ENCODE peak calls at places on chromosomes 12 and 14, in four cellular contexts. One of them, this sample, is unnamed.

GRCh38 chr12:107681836-107682820 is 3.5 kb upstream of the PWP1 start:
- DNase-seq in sigmoid colon: no peak
- DNase-seq in GM12878: no peak
- DNase-seq in GM12891: no peak
- DNase-seq in this sample: no peak

GRCh38 chr14:34090451-34090850 is 139.6 kb upstream of the EGLN3 start:
- DNase-seq in sigmoid colon: no peak
- DNase-seq in GM12891: no peak
- DNase-seq in GM12878: no peak
- DNase-seq in this sample: no peak

GRCh38 chr14:69358233-69358963 is 39.7 kb downstream of the ERH start:
- DNase-seq in GM12878: no peak
- DNase-seq in GM12891: no peak
- DNase-seq in sigmoid colon: peak; percentile 46
- DNase-seq in this sample: no peak

GRCh38 chr12:52380271-52380694 is 5.2 kb downstream of the KRT84 start:
- DNase-seq in GM12891: no peak
- DNase-seq in GM12878: no peak
- DNase-seq in sigmoid colon: no peak
- DNase-seq in this sample: peak; percentile 20

GRCh38 chr14:65415613-65416012 is 3.1 kb downstream of the FUT8 start:
- DNase-seq in GM12878: no peak
- DNase-seq in GM12891: no peak
- DNase-seq in sigmoid colon: no peak
- DNase-seq in this sample: no peak

GRCh38 chr12:47825239-47825639 is 5.5 kb upstream of the HDAC7 start:
- DNase-seq in GM12878: no peak
- DNase-seq in GM12891: no peak
- DNase-seq in sigmoid colon: peak; percentile 86
- DNase-seq in this sample: no peak

GRCh38 chr12:97404549-97404948 is 58.1 kb upstream of the RMST start:
- DNase-seq in GM12891: peak; percentile 24
- DNase-seq in sigmoid colon: no peak
- DNase-seq in GM12878: peak; percentile 23
- DNase-seq in this sample: peak; percentile 44

GRCh38 chr14:102111101-102111500 is 24.3 kb upstream of the HSP90AA1 start:
- DNase-seq in GM12878: no peak
- DNase-seq in sigmoid colon: peak; percentile 34
- DNase-seq in GM12891: no peak
- DNase-seq in this sample: no peak

GRCh38 chr14:21048638-21049037 is 6.5 kb downstream of the RNASE7 start:
- DNase-seq in GM12891: no peak
- DNase-seq in GM12878: no peak
- DNase-seq in sigmoid colon: no peak
- DNase-seq in this sample: no peak

GRCh38 chr14:28673056-28673455 is 93.5 kb upstream of the FOXG1 start:
- DNase-seq in GM12878: no peak
- DNase-seq in sigmoid colon: no peak
- DNase-seq in GM12891: no peak
- DNase-seq in this sample: no peak

GRCh38 chr12:119699199-119699765 is 31.3 kb downstream of the PRKAB1 start:
- DNase-seq in sigmoid colon: no peak
- DNase-seq in GM12891: no peak
- DNase-seq in GM12878: no peak
- DNase-seq in this sample: no peak

DNA sequence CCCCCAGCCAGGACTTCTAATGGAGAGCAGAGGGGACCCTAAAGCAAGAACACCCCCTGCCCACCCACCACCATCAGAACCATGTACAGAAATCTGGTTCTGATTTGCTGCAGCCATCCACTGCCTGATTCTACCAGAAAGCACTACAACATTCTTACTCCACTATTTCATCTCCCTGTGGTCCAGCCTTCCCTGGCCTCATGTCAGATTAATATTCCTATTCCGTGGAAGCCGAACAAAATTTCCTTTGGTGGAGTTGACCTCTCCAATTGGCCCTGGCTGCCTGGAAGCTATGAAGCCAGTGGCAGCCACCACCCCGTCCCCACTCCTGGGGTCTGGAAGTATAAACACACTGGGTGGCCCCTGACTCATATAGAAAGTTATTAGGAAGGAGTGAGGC is 60.2 kb downstream of the ANO2 start:
- DNase-seq in GM12878: no peak
- DNase-seq in GM12891: no peak
- DNase-seq in sigmoid colon: no peak
- DNase-seq in this sample: no peak
- TF ChIP-seq POLR2AphosphoS5 in GM12878: no peak
- TF ChIP-seq POLR2AphosphoS5 in GM12891: no peak
- TF ChIP-seq POLR2AphosphoS5 in sigmoid colon: no peak
- TF ChIP-seq POLR2AphosphoS5 in this sample: no peak

GRCh38 chr14:67269338-67270060 is 28.3 kb downstream of the PALS1 start:
- DNase-seq in GM12878: no peak
- DNase-seq in GM12891: no peak
- DNase-seq in sigmoid colon: no peak
- DNase-seq in this sample: peak; percentile 30
- TF ChIP-seq POLR2AphosphoS5 in GM12878: no peak
- TF ChIP-seq POLR2AphosphoS5 in GM12891: no peak
- TF ChIP-seq POLR2AphosphoS5 in sigmoid colon: peak; percentile 62
- TF ChIP-seq POLR2AphosphoS5 in this sample: no peak

GRCh38 chr12:1992732-1993131 is 11.5 kb downstream of the DCP1B start:
- DNase-seq in GM12891: no peak
- DNase-seq in GM12878: no peak
- DNase-seq in sigmoid colon: no peak
- DNase-seq in this sample: no peak
- TF ChIP-seq POLR2AphosphoS5 in GM12891: no peak
- TF ChIP-seq POLR2AphosphoS5 in GM12878: no peak
- TF ChIP-seq POLR2AphosphoS5 in sigmoid colon: no peak
- TF ChIP-seq POLR2AphosphoS5 in this sample: no peak

DNA sequence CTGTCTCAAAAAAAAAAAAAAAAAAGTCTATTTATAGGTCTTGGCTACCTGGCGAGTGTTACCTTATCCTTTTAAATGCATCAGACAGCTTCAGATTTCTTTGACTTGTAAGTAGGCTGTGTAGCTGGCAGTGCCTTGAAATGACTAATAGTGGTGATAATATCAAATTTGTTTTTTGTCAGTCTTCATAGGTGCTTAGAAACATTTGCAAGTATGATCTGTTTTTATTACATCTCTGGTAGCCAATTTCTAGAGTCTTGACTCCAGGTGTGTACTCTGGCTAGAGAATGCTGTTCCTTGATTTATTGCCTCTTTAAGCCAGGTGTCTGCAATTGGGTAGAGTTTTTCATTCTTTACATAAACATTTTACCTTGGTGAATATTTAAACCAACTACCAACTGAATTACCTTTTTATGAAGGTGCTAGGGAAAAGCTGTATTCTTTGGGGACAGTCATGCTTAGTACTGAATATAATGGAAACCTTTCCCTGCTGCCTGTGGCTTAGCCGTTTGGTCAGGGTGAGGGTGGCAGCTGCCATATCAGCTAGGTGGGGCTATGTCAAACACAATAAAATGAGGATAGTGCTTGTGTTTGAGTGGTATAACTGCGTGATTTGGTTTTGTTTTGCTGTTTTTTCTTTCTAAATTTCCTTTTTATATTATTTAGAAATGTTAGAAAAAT is 32.7 kb downstream of the MLXIP start:
- DNase-seq in GM12878: no peak
- DNase-seq in sigmoid colon: no peak
- DNase-seq in GM12891: no peak
- DNase-seq in this sample: no peak
- TF ChIP-seq POLR2AphosphoS5 in GM12878: no peak
- TF ChIP-seq POLR2AphosphoS5 in sigmoid colon: no peak
- TF ChIP-seq POLR2AphosphoS5 in GM12891: no peak
- TF ChIP-seq POLR2AphosphoS5 in this sample: no peak